ENCODE peak calls at places on chromosome 16, in five cellular contexts. Q, N, A, Z and W are unnamed samples. For H3K9me3 and H3K4me1, the result is how much of the 10 kb centered on the place peaks cover.

GRCh38 chr16:11639925-11640899 is 28.0 kb upstream of the SNN start:
- DNase-seq in Q (peak), N (peak), A (peak), Z (peak), W (peak)

GRCh38 chr16:15607700-15608396 is 35.1 kb downstream of the MARF1 start:
- DNase-seq in Q (peak), N (no peak), A (no peak), Z (no peak), W (peak)

GRCh38 chr16:17423195-17423594 is 47.6 kb downstream of the XYLT1 start:
- DNase-seq in Q (no peak), N (no peak), A (no peak), Z (no peak), W (no peak)

GRCh38 chr16:13892301-13892700 is 27.7 kb upstream of the ERCC4 start:
- DNase-seq in Q (no peak), N (no peak), A (no peak), Z (no peak), W (no peak)

GRCh38 chr16:50103764-50104163 is 38.0 kb downstream of the HEATR3 start:
- DNase-seq in Q (no peak), N (no peak), A (no peak), Z (no peak), W (no peak)

GRCh38 chr16:84477661-84478060 is 26.8 kb downstream of the MEAK7 start:
- DNase-seq in Q (no peak), N (no peak), A (no peak), Z (peak), W (no peak)

GRCh38 chr16:19882641-19883040 is 2.0 kb downstream of the GPRC5B start:
- DNase-seq in Q (no peak), N (no peak), A (no peak), Z (no peak), W (no peak)

GRCh38 chr16:58026139-58026704 is 668 bp downstream of the MMP15 start:
- DNase-seq in Q (no peak), N (no peak), A (peak), Z (peak), W (peak)

GRCh38 chr16:3734758-3735221 is 17.5 kb upstream of the TRAP1 start:
- DNase-seq in Q (no peak), N (no peak), A (no peak), Z (no peak), W (peak)

GRCh38 chr16:83615131-83615530 is 192.6 kb upstream of the HSBP1 start:
- DNase-seq in Q (no peak), N (no peak), A (no peak), Z (no peak), W (no peak)

GRCh38 chr16:83734136-83734535 is 73.6 kb upstream of the HSBP1 start:
- DNase-seq in Q (no peak), N (no peak), A (no peak), Z (no peak), W (no peak)

GRCh38 chr16:29745853-29746345 is at the start of gene C16orf54:
- DNase-seq in Q (peak), N (no peak), A (peak), Z (peak), W (peak)

GRCh38 chr16:17793354-17793753 is 322.6 kb upstream of the XYLT1 start:
- DNase-seq in Q (no peak), N (no peak), A (no peak), Z (no peak), W (no peak)

GRCh38 chr16:17448640-17449638 is 21.8 kb downstream of the XYLT1 start:
- DNase-seq in Q (peak), N (no peak), A (no peak), Z (no peak), W (no peak)

GRCh38 chr16:57801856-57802634 is at the start of gene KIFC3:
- DNase-seq in Q (peak), N (no peak), A (peak), Z (peak), W (peak)

GRCh38 chr16:67571464-67571863 is 9.1 kb downstream of the CTCF start:
- DNase-seq in Q (no peak), N (no peak), A (no peak), Z (no peak), W (no peak)

GRCh38 chr16:30053376-30054015 is 12.1 kb upstream of the ALDOA start:
- DNase-seq in Q (no peak), N (no peak), A (no peak), Z (no peak), W (no peak)

GRCh38 chr16:69150146-69150865 is 17.9 kb downstream of the UTP4 start:
- DNase-seq in Q (peak), N (peak), A (peak), Z (peak), W (no peak)

GRCh38 chr16:13779676-13780075 is 140.3 kb upstream of the ERCC4 start:
- DNase-seq in Q (no peak), N (no peak), A (no peak), Z (no peak), W (no peak)

GRCh38 chr16:48597563-48598392 is 12.2 kb downstream of the N4BP1 start:
- DNase-seq in Q (no peak), N (no peak), A (no peak), Z (no peak), W (no peak)

GRCh38 chr16:48591976-48592375 is 18.0 kb downstream of the N4BP1 start:
- DNase-seq in Q (no peak), N (no peak), A (no peak), Z (no peak), W (no peak)

GRCh38 chr16:48590476-48590875 is 19.5 kb downstream of the N4BP1 start:
- DNase-seq in Q (no peak), N (no peak), A (no peak), Z (no peak), W (no peak)

GRCh38 chr16:48596326-48596725 is 13.7 kb downstream of the N4BP1 start:
- DNase-seq in Q (no peak), N (no peak), A (no peak), Z (no peak), W (no peak)

GRCh38 chr16:48592839-48593429 is 17.0 kb downstream of the N4BP1 start:
- DNase-seq in Q (no peak), N (no peak), A (no peak), Z (no peak), W (no peak)
- H3K9me3 ChIP-seq in Q (under half), N (under half), A (under half), Z (under half), W (under half)

GRCh38 chr16:70702624-70703023 is 16.8 kb upstream of the MTSS2 start:
- DNase-seq in Q (no peak), N (no peak), A (no peak), Z (no peak), W (no peak)
- H3K4me1 ChIP-seq in Q (half or more), N (under half), A (under half), Z (under half), W (half or more)

DNA sequence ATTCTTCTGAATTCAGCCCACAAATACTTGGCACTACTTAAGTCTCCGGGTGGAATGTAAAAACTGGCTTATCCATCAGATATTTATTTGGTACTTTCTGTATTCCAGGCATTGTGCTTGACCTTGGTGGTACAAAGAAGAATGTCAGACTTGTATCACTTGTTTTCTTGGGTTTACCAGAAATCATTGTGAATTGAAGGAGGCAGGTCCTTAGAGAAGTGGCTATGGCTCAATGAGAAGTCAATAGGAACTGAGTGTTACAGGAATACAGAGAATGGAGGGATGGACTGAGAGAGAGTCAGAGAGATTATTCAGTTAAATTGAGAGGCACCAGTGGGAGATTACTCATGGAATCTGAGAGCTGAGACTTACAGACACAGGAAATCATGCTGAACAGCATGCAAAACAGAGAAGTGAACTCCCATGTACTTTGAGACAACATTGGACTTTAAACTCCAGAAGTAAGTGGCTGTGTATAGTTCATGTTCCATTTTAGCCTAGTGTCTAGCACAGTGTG is 704.1 kb downstream of the CDH11 start:
- DNase-seq in Q (no peak), N (no peak), A (no peak), Z (no peak), W (no peak)
- H3K9me3 ChIP-seq in Q (under half), N (under half), A (under half), Z (under half), W (under half)

GRCh38 chr16:8887952-8888560 is 5.9 kb downstream of the LITAFD start:
- DNase-seq in Q (peak), N (no peak), A (no peak), Z (peak), W (peak)
- H3K4me1 ChIP-seq in Q (under half), N (under half), A (under half), Z (under half), W (under half)

GRCh38 chr16:76956394-76956793 is 234.6 kb upstream of the MON1B start:
- DNase-seq in Q (no peak), N (no peak), A (no peak), Z (no peak), W (no peak)

GRCh38 chr16:76956801-76957200 is 234.2 kb upstream of the MON1B start:
- DNase-seq in Q (no peak), N (no peak), A (no peak), Z (no peak), W (no peak)

GRCh38 chr16:76963614-76964315 is 227.2 kb upstream of the MON1B start:
- DNase-seq in Q (no peak), N (no peak), A (no peak), Z (no peak), W (no peak)

GRCh38 chr16:76955629-76956028 is 235.4 kb upstream of the MON1B start:
- DNase-seq in Q (no peak), N (no peak), A (no peak), Z (no peak), W (no peak)

DNA sequence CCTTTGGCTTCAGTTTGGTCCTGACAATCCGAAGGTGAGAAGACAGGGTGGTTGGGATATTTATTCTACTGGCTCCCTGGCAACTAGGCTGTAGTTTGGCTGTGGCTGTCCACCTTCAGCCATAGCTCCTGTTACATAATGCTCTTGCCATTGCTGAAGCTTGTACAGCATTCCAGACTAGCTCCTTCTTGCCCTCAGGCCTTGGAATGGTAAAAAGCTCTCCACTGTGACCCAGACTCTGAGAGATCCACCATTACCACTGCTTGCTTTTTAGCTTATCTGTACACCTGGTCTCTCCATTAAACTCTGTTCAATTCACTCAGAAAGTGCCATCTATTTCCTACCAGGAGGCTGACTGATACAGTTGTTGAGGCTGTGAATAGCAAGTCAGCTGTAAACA is 231.8 kb upstream of the MON1B start:
- DNase-seq in Q (no peak), N (no peak), A (no peak), Z (no peak), W (no peak)
- H3K9me3 ChIP-seq in Q (under half), N (under half), A (under half), Z (under half), W (under half)

GRCh38 chr16:81456523-81457325 is 12.1 kb downstream of the CMIP start:
- DNase-seq in Q (no peak), N (no peak), A (peak), Z (peak), W (no peak)

GRCh38 chr16:81457326-81458133 is 12.9 kb downstream of the CMIP start:
- DNase-seq in Q (no peak), N (peak), A (no peak), Z (no peak), W (no peak)

GRCh38 chr16:81454044-81454443 is 9.4 kb downstream of the CMIP start:
- DNase-seq in Q (no peak), N (no peak), A (no peak), Z (no peak), W (no peak)

GRCh38 chr16:81455006-81455405 is 10.4 kb downstream of the CMIP start:
- DNase-seq in Q (no peak), N (no peak), A (no peak), Z (no peak), W (no peak)

GRCh38 chr16:81455720-81456494 is 11.3 kb downstream of the CMIP start:
- DNase-seq in Q (no peak), N (no peak), A (no peak), Z (no peak), W (no peak)
- H3K4me1 ChIP-seq in Q (under half), N (under half), A (under half), Z (half or more), W (under half)

GRCh38 chr16:853981-854807 is 53.7 kb upstream of the GNG13 start:
- DNase-seq in Q (no peak), N (no peak), A (no peak), Z (no peak), W (no peak)

GRCh38 chr16:856101-856500 is 55.6 kb upstream of the GNG13 start:
- DNase-seq in Q (no peak), N (no peak), A (no peak), Z (no peak), W (no peak)

GRCh38 chr16:855471-855870 is 54.9 kb upstream of the GNG13 start:
- DNase-seq in Q (no peak), N (no peak), A (no peak), Z (no peak), W (no peak)

GRCh38 chr16:854808-855410 is 54.4 kb upstream of the GNG13 start:
- DNase-seq in Q (no peak), N (no peak), A (no peak), Z (no peak), W (no peak)

GRCh38 chr16:856811-857210 is 56.3 kb upstream of the GNG13 start:
- DNase-seq in Q (no peak), N (no peak), A (no peak), Z (no peak), W (no peak)
- H3K9me3 ChIP-seq in Q (under half), N (under half), A (under half), Z (under half), W (under half)